ENCODE peak calls at places on chromosomes 5 and 9, in nine cellular contexts. P, R, T, J, K, Q, B, X and G are unnamed samples.

GRCh38 chr5:111929261-111929660 is 172.3 kb upstream of the NREP start:
- DNase-seq in P (no peak), R (no peak), T (no peak), J (no peak), K (no peak), Q (no peak), B (no peak), X (no peak), G (no peak)

GRCh38 chr9:98430535-98430934 is 175.1 kb upstream of the TBC1D2 start:
- DNase-seq in P (no peak), R (no peak), T (no peak), J (peak; percentile 55), K (no peak), Q (peak; percentile 50), B (no peak), X (no peak), G (no peak)

GRCh38 chr5:119570935-119571334 is 58.4 kb upstream of the FAM170A start:
- DNase-seq in P (no peak), R (no peak), T (no peak), J (no peak), K (no peak), Q (no peak), B (no peak), X (no peak), G (no peak)

GRCh38 chr5:27450607-27451006 is 412.2 kb upstream of the CDH9 start:
- DNase-seq in P (no peak), R (no peak), T (no peak), J (no peak), K (no peak), Q (peak; percentile 4), B (peak; percentile 10), X (no peak), G (no peak)

GRCh38 chr9:20437466-20437865 is 184.8 kb downstream of the MLLT3 start:
- DNase-seq in P (peak; percentile 53), R (no peak), T (no peak), J (no peak), K (no peak), Q (peak; percentile 58), B (peak; percentile 45), X (no peak), G (no peak)

GRCh38 chr5:107806705-107807104 is 136.0 kb upstream of the EFNA5 start:
- DNase-seq in P (no peak), R (no peak), T (no peak), J (no peak), K (no peak), Q (peak; percentile 80), B (no peak), X (no peak), G (no peak)

GRCh38 chr9:129337287-129338140 is 159.5 kb upstream of the IER5L start:
- DNase-seq in P (no peak), R (no peak), T (no peak), J (no peak), K (no peak), Q (no peak), B (no peak), X (no peak), G (no peak)

GRCh38 chr9:126853667-126854066 is 6.8 kb upstream of the ZBTB34 start:
- DNase-seq in P (no peak), R (no peak), T (no peak), J (no peak), K (no peak), Q (peak; percentile 71), B (peak; percentile 28), X (no peak), G (no peak)

GRCh38 chr5:73327908-73328455 is 120.6 kb downstream of the FOXD1 start:
- DNase-seq in P (no peak), R (no peak), T (no peak), J (no peak), K (no peak), Q (peak; percentile 59), B (peak; percentile 48), X (no peak), G (no peak)

GRCh38 chr5:142495561-142495960 is 170.7 kb upstream of the SPRY4 start:
- DNase-seq in P (no peak), R (no peak), T (no peak), J (no peak), K (no peak), Q (no peak), B (no peak), X (no peak), G (no peak)

GRCh38 chr5:136033848-136034247 is 5.1 kb downstream of the TGFBI start:
- DNase-seq in P (peak; percentile 74), R (no peak), T (no peak), J (no peak), K (no peak), Q (no peak), B (no peak), X (no peak), G (no peak)

DNA sequence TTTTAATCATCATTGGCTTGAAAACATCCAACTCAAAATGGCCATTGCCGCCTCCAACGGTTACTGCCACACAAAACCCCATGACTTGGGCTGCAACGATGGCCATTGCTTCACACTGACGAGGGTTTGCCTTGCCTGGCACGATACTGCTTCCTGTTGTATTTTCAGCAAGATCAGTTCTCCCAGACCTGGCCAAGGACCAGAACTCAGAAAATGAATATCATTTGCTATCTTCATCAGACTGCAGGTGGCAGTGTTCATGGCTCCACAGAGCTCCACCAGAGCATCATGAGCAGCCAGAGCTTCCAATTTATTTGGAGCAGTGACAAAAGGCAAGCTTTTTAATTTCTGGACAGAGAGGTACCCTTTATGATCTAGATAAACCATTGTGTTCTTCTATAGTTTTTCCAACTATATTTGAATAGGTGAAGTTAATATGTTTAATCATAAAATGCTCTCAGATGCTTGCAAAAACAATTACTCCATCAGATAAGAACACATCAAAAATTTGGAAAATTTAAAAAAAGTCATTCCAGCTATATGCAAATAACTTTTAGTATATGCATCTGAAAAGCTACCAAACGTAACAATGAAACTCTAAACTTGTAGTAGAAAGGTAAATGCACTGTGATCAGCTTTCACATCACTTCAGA is 10.4 kb downstream of the AMACR start:
- DNase-seq in P (peak; percentile 86), R (peak; percentile 46), T (peak; percentile 70), J (peak; percentile 56), K (no peak), Q (peak; percentile 88), B (peak; percentile 87), X (peak; percentile 52), G (no peak)
- TF ChIP-seq CTCF in P (peak; percentile 82), R (peak; percentile 32), T (peak; percentile 67), J (peak; percentile 67), K (peak; percentile 35), Q (peak; percentile 76), B (peak; percentile 68), X (peak; percentile 27), G (peak; percentile 71)

GRCh38 chr5:80487829-80488708 is at the start of gene FAM151B:
- DNase-seq in P (peak; percentile 68), R (peak; percentile 95), T (peak; percentile 97), J (peak; percentile 12), K (peak; percentile 80), Q (peak; percentile 87), B (peak; percentile 91), X (peak; percentile 74), G (peak; percentile 66)
- TF ChIP-seq CTCF in P (peak; percentile 19), R (no peak), T (peak; percentile 31), J (no peak), K (no peak), Q (peak; percentile 24), B (no peak), X (no peak), G (no peak)

GRCh38 chr9:11469745-11470144 is 856.9 kb upstream of the PTPRD start:
- DNase-seq in P (no peak), R (no peak), T (no peak), J (no peak), K (no peak), Q (no peak), B (no peak), X (no peak), G (no peak)
- TF ChIP-seq CTCF in P (no peak), R (no peak), T (no peak), J (no peak), K (no peak), Q (no peak), B (no peak), X (no peak), G (no peak)

DNA sequence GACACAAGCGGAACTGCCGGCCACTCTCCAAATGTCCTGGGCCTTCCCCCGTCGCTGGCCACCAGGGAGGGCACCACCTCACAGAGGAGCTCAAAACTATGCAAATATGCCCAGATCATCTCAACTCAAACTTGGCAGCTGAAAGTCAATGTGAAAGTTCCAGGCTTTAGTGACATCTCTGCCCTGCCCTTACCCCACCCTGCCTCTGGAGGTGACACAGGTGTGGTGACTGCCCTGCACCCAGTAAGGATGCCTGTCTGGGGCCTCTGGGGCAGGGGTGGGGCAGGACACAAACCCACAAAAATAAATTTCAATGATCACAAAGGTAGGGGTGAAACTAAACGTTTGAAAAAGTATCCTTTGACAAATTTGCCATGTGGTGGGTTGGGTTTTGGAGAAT is 213.4 kb downstream of the HSPA4 start:
- DNase-seq in P (no peak), R (no peak), T (no peak), J (no peak), K (no peak), Q (no peak), B (no peak), X (no peak), G (no peak)
- TF ChIP-seq CTCF in P (no peak), R (no peak), T (no peak), J (no peak), K (no peak), Q (no peak), B (no peak), X (no peak), G (no peak)

DNA sequence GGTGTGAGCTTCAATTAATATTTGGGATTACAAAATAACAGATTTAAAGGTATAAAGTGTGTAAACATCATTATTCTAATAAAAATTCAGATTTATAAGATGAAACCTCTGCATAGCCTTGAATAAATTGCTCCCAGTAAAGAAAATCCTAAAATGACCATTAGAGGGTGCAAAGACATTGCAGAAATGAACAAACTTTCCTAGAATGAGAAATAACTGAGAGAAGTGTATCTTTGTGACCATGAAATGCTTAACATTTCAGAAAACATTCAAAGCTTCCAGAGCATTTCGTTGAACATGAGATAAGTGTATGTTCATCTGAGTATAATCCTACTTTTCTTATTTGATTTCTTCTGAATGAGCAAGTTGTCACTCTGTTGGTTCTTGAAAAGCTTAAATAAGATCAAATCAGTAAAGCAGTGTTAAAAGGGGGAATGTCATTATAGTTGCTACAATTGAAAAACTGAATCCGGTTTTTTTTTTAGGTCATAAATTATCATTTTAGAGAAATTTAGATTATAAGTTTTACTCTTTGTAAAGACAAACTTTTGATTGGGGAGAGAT is 24.7 kb upstream of the NUDT12 start:
- DNase-seq in P (no peak), R (no peak), T (no peak), J (peak; percentile 28), K (no peak), Q (peak; percentile 17), B (peak; percentile 59), X (no peak), G (no peak)
- TF ChIP-seq CTCF in P (peak; percentile 40), R (no peak), T (peak; percentile 46), J (peak; percentile 40), K (peak; percentile 59), Q (peak; percentile 49), B (peak; percentile 46), X (no peak), G (peak; percentile 78)

DNA sequence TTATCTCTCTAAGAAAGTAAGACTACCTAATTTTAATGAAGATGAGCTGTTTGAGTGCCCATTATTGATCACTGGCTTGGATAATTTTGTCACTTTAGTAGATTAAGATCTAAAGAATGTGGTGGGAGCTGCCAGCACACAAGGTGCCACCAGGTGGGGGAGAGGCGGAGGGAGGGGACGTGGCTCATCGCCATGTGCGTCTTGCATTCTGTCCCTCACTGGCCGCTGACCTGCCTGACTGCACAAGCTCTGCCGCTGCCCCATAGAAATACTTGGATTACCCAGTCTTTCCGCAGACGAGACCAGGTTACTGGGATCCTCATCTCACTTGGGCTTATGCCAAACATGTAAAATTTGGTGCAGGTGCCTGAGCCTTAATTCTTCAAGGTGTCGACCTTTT is 37.6 kb downstream of the RHOBTB3 start:
- DNase-seq in P (no peak), R (no peak), T (no peak), J (no peak), K (no peak), Q (no peak), B (no peak), X (no peak), G (no peak)
- TF ChIP-seq CTCF in P (no peak), R (no peak), T (no peak), J (no peak), K (no peak), Q (no peak), B (no peak), X (no peak), G (no peak)